ENCODE peak calls at places on chromosome 22, in ten cellular contexts. D is colonic mucosa, P is psoas muscle, F is esophagus squamous epithelium, Q is spleen, U is heart right ventricle, W is BE2C, C is aorta, H is H1, S is right lobe of liver. G is an unnamed sample. For H3K4me1 and H3K9me3, the result is how much of the 10 kb centered on the place peaks cover.

GRCh38 chr22:45205624-45205925 is 35.1 kb downstream of the KIAA0930 start:
- DNase-seq in D (no peak), P (peak), F (no peak), Q (peak), U (no peak), W (no peak), C (no peak), H (no peak), S (no peak), G (no peak)

GRCh38 chr22:25364736-25365241 is 145.3 kb downstream of the CRYBB2 start:
- DNase-seq in D (peak), P (no peak), F (no peak), Q (peak), U (no peak), W (no peak), C (peak), H (no peak), S (peak), G (no peak)

GRCh38 chr22:46108564-46109473 is 41.5 kb upstream of the PPARA start:
- DNase-seq in D (peak), P (no peak), F (no peak), Q (no peak), U (peak), W (peak), C (no peak), H (no peak), S (peak), G (peak)

GRCh38 chr22:36369922-36370781 is 17.6 kb downstream of the MYH9 start:
- DNase-seq in D (peak), P (no peak), F (no peak), Q (peak), U (peak), W (no peak), C (no peak), H (no peak), S (no peak), G (peak)

GRCh38 chr22:23467721-23468294 is 112.3 kb downstream of the IGLL1 start:
- DNase-seq in D (no peak), P (no peak), F (no peak), Q (no peak), U (no peak), W (no peak), C (no peak), H (no peak), S (no peak), G (no peak)

GRCh38 chr22:19971276-19972124 is 29.9 kb upstream of the TXNRD2 start:
- DNase-seq in D (no peak), P (no peak), F (no peak), Q (no peak), U (no peak), W (no peak), C (no peak), H (no peak), S (peak), G (no peak)

GRCh38 chr22:38866024-38866398 is 6.0 kb downstream of the CBX6 start:
- DNase-seq in D (no peak), P (no peak), F (no peak), Q (no peak), U (no peak), W (no peak), C (no peak), H (no peak), S (no peak), G (no peak)

GRCh38 chr22:41445171-41446056 is 1.2 kb downstream of the TOB2 start:
- DNase-seq in D (peak), P (peak), F (no peak), Q (peak), U (peak), W (no peak), C (peak), H (peak), S (peak), G (peak)

GRCh38 chr22:19067696-19068348 is 54.4 kb downstream of the DGCR2 start:
- DNase-seq in D (no peak), P (no peak), F (no peak), Q (no peak), U (no peak), W (no peak), C (no peak), H (no peak), S (no peak), G (no peak)

GRCh38 chr22:21991774-21992173 is 9.2 kb upstream of the TOP3B start:
- DNase-seq in D (no peak), P (no peak), F (no peak), Q (no peak), U (no peak), W (no peak), C (no peak), H (no peak), S (no peak), G (no peak)

GRCh38 chr22:21074092-21074715 is 28.5 kb downstream of the LRRC74B start:
- DNase-seq in D (no peak), P (no peak), F (no peak), Q (no peak), U (no peak), W (no peak), C (no peak), H (no peak), S (no peak), G (no peak)

GRCh38 chr22:20380486-20380885 is 13.5 kb upstream of the ZNF74 start:
- DNase-seq in D (no peak), P (no peak), F (no peak), Q (no peak), U (no peak), W (no peak), C (no peak), H (no peak), S (no peak), G (no peak)

GRCh38 chr22:19134176-19134831 is 3.2 kb downstream of the TSSK2 start:
- DNase-seq in D (no peak), P (no peak), F (no peak), Q (peak), U (no peak), W (no peak), C (no peak), H (no peak), S (no peak), G (no peak)

GRCh38 chr22:36010913-36011312 is 17.7 kb downstream of the RBFOX2 start:
- DNase-seq in D (no peak), P (no peak), F (no peak), Q (no peak), U (no peak), W (peak), C (no peak), H (no peak), S (no peak), G (no peak)

GRCh38 chr22:43743131-43743530 is 69.0 kb downstream of the EFCAB6 start:
- DNase-seq in D (no peak), P (no peak), F (no peak), Q (no peak), U (no peak), W (peak), C (no peak), H (peak), S (no peak), G (no peak)

GRCh38 chr22:45621836-45622600 is 49.6 kb upstream of the ATXN10 start:
- DNase-seq in D (no peak), P (no peak), F (no peak), Q (no peak), U (no peak), W (no peak), C (peak), H (no peak), S (no peak), G (no peak)

GRCh38 chr22:36026741-36027140 is 1.9 kb downstream of the RBFOX2 start:
- DNase-seq in D (no peak), P (no peak), F (no peak), Q (no peak), U (no peak), W (peak), C (no peak), H (no peak), S (no peak), G (peak)

GRCh38 chr22:26536056-26536761 is 23.9 kb upstream of the TFIP11 start:
- DNase-seq in D (no peak), P (no peak), F (no peak), Q (no peak), U (no peak), W (no peak), C (no peak), H (no peak), S (no peak), G (no peak)

GRCh38 chr22:43186272-43187170 is at the start of gene TTLL12:
- DNase-seq in D (no peak), P (peak), F (no peak), Q (peak), U (peak), W (peak), C (no peak), H (no peak), S (peak), G (peak)

GRCh38 chr22:33666661-33667619 is 253.3 kb downstream of the LARGE1 start:
- DNase-seq in D (peak), P (no peak), F (no peak), Q (no peak), U (peak), W (no peak), C (no peak), H (no peak), S (no peak), G (no peak)

GRCh38 chr22:23137905-23138520 is 3.8 kb downstream of the RSPH14 start:
- DNase-seq in D (no peak), P (no peak), F (no peak), Q (no peak), U (peak), W (no peak), C (no peak), H (no peak), S (no peak), G (no peak)

GRCh38 chr22:46041642-46042041 is 64.7 kb upstream of the WNT7B start:
- DNase-seq in D (peak), P (no peak), F (no peak), Q (peak), U (no peak), W (no peak), C (no peak), H (no peak), S (peak), G (peak)

GRCh38 chr22:45210174-45210573 is 30.5 kb downstream of the KIAA0930 start:
- DNase-seq in D (no peak), P (peak), F (no peak), Q (peak), U (no peak), W (no peak), C (peak), H (no peak), S (no peak), G (no peak)

GRCh38 chr22:24418786-24419479 is 8.5 kb upstream of the ADORA2A start:
- DNase-seq in D (no peak), P (no peak), F (no peak), Q (no peak), U (no peak), W (no peak), C (no peak), H (no peak), S (peak), G (no peak)

GRCh38 chr22:29004647-29005371 is 56.8 kb downstream of the C22orf31 start:
- DNase-seq in D (peak), P (peak), F (no peak), Q (no peak), U (peak), W (peak), C (no peak), H (peak), S (peak), G (peak)

GRCh38 chr22:22215659-22216449 is 28.7 kb upstream of the VPREB1 start:
- DNase-seq in D (no peak), P (no peak), F (no peak), Q (no peak), U (no peak), W (no peak), C (no peak), H (no peak), S (no peak), G (no peak)

GRCh38 chr22:28958611-28959010 is 75.2 kb downstream of the ZNRF3 start:
- DNase-seq in D (no peak), P (no peak), F (no peak), Q (no peak), U (no peak), W (no peak), C (no peak), H (no peak), S (no peak), G (no peak)

GRCh38 chr22:37500745-37501144 is 14.6 kb upstream of the MFNG start:
- DNase-seq in D (no peak), P (no peak), F (no peak), Q (no peak), U (no peak), W (no peak), C (no peak), H (no peak), S (no peak), G (no peak)

GRCh38 chr22:37502342-37503182 is 16.4 kb upstream of the MFNG start:
- DNase-seq in D (peak), P (no peak), F (no peak), Q (no peak), U (no peak), W (no peak), C (no peak), H (no peak), S (peak), G (no peak)

GRCh38 chr22:37501176-37501609 is 15.0 kb upstream of the MFNG start:
- DNase-seq in D (peak), P (no peak), F (no peak), Q (no peak), U (peak), W (no peak), C (no peak), H (no peak), S (peak), G (no peak)

GRCh38 chr22:37503183-37503683 is 16.0 kb downstream of the CARD10 start:
- DNase-seq in D (no peak), P (no peak), F (no peak), Q (no peak), U (no peak), W (no peak), C (no peak), H (no peak), S (no peak), G (no peak)

GRCh38 chr22:37501610-37502341 is 15.6 kb upstream of the MFNG start:
- DNase-seq in D (peak), P (no peak), F (no peak), Q (no peak), U (peak), W (no peak), C (no peak), H (no peak), S (peak), G (peak)
- H3K4me1 ChIP-seq in D (under half), P (under half), F (under half), Q (under half), U (half or more), W (under half), C (under half), H (under half), S (half or more), G (half or more)

GRCh38 chr22:47333625-47334024 is 571.2 kb downstream of the TBC1D22A start:
- DNase-seq in D (no peak), P (no peak), F (no peak), Q (no peak), U (no peak), W (no peak), C (no peak), H (no peak), S (peak), G (no peak)

GRCh38 chr22:47335460-47335859 is 573.0 kb downstream of the TBC1D22A start:
- DNase-seq in D (no peak), P (no peak), F (no peak), Q (no peak), U (no peak), W (no peak), C (no peak), H (no peak), S (no peak), G (no peak)

GRCh38 chr22:47335958-47336357 is 573.5 kb downstream of the TBC1D22A start:
- DNase-seq in D (no peak), P (no peak), F (no peak), Q (no peak), U (no peak), W (no peak), C (no peak), H (no peak), S (no peak), G (no peak)

GRCh38 chr22:47332246-47332980 is 570.0 kb downstream of the TBC1D22A start:
- DNase-seq in D (no peak), P (no peak), F (no peak), Q (no peak), U (no peak), W (no peak), C (no peak), H (no peak), S (no peak), G (no peak)

DNA sequence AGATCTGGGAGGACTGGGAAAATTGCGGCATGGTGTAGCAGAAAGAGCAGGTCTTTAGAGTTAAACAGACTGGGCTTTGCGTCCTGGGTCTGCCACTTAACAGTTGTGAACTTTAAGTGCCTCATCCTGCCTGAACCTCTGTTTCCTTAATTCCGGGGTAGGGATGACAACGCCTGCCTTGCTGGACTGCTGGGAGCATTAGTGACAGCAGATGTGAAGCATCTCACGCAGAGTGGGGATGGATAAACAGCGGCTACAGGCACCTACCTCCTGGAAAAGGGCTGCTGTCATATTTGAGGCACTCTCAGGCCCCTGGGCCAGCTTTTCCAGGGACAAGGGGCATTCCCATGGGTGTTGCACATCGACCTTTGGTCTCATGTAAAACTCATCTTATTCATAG is 572.1 kb downstream of the TBC1D22A start:
- DNase-seq in D (no peak), P (no peak), F (no peak), Q (no peak), U (no peak), W (no peak), C (no peak), H (no peak), S (no peak), G (no peak)
- H3K9me3 ChIP-seq in D (under half), P (under half), F (under half), Q (under half), U (under half), W (under half), C (under half), H (half or more), S (under half), G (under half)

GRCh38 chr22:50625131-50625567 is 2.8 kb downstream of the ARSA start:
- DNase-seq in D (no peak), P (peak), F (no peak), Q (peak), U (no peak), W (no peak), C (peak), H (no peak), S (no peak), G (no peak)

GRCh38 chr22:50625568-50626313 is 2.2 kb downstream of the ARSA start:
- DNase-seq in D (no peak), P (peak), F (no peak), Q (peak), U (no peak), W (no peak), C (peak), H (peak), S (no peak), G (peak)

GRCh38 chr22:50627452-50627913 is 469 bp downstream of the ARSA start:
- DNase-seq in D (peak), P (no peak), F (no peak), Q (peak), U (no peak), W (peak), C (peak), H (peak), S (peak), G (no peak)

GRCh38 chr22:50626856-50627451 is 998 bp downstream of the ARSA start:
- DNase-seq in D (peak), P (peak), F (no peak), Q (peak), U (no peak), W (no peak), C (peak), H (no peak), S (peak), G (no peak)

GRCh38 chr22:50626314-50626855 is 1.6 kb downstream of the ARSA start:
- DNase-seq in D (no peak), P (no peak), F (no peak), Q (peak), U (no peak), W (no peak), C (no peak), H (no peak), S (no peak), G (no peak)
- H3K4me1 ChIP-seq in D (under half), P (under half), F (under half), Q (under half), U (under half), W (under half), C (under half), H (under half), S (under half), G (under half)

GRCh38 chr22:49155039-49155808 is 672.4 kb downstream of the BRD1 start:
- DNase-seq in D (no peak), P (no peak), F (no peak), Q (peak), U (no peak), W (no peak), C (peak), H (no peak), S (no peak), G (no peak)

GRCh38 chr22:49158741-49159564 is 668.7 kb downstream of the BRD1 start:
- DNase-seq in D (no peak), P (no peak), F (no peak), Q (peak), U (no peak), W (no peak), C (peak), H (no peak), S (no peak), G (no peak)

GRCh38 chr22:49155809-49156580 is 671.7 kb downstream of the BRD1 start:
- DNase-seq in D (no peak), P (no peak), F (no peak), Q (no peak), U (no peak), W (no peak), C (no peak), H (no peak), S (no peak), G (no peak)

GRCh38 chr22:49157529-49158339 is 669.9 kb downstream of the BRD1 start:
- DNase-seq in D (no peak), P (no peak), F (no peak), Q (peak), U (no peak), W (no peak), C (peak), H (no peak), S (no peak), G (no peak)

GRCh38 chr22:49156662-49157285 is 670.9 kb downstream of the BRD1 start:
- DNase-seq in D (peak), P (no peak), F (no peak), Q (peak), U (no peak), W (no peak), C (no peak), H (no peak), S (no peak), G (no peak)
- H3K9me3 ChIP-seq in D (under half), P (under half), F (under half), Q (under half), U (under half), W (under half), C (under half), H (under half), S (under half), G (under half)

GRCh38 chr22:40221055-40221414 is 43.3 kb downstream of the TNRC6B start:
- DNase-seq in D (no peak), P (no peak), F (no peak), Q (no peak), U (no peak), W (no peak), C (no peak), H (no peak), S (no peak), G (no peak)
- H3K4me1 ChIP-seq in D (under half), P (half or more), F (under half), Q (under half), U (under half), W (under half), C (under half), H (under half), S (under half), G (under half)

DNA sequence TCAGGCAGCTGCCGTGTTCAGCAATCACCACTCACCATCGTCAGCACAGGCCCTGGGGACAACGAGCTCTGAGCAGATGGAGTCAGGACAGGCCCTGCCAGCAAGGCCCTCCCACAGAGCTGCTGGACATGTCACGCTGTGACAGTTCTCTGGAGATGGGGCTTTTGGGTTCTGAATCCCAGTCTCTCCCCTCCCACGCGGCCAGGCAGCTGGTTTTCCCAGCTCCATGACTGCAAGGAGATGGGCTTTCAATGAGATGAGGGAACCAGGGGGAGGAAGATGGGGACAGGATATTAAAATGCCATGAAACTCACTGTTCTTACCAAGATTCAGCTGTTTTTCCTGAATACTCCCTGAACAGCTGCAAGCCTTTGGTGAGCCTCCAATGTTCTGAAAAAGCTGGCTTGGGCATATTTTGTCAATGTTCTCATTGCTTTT is 305.9 kb downstream of the BRD1 start:
- DNase-seq in D (no peak), P (peak), F (no peak), Q (peak), U (no peak), W (no peak), C (no peak), H (no peak), S (no peak), G (no peak)
- H3K9me3 ChIP-seq in D (under half), P (under half), F (under half), Q (under half), U (under half), W (under half), C (under half), H (under half), S (under half), G (under half)

G was measured in testis.